ENCODE peak calls at places on chromosomes 5 and 9, in nine cellular contexts. S is right lobe of liver, B is lower lobe of right lung, K is heart left ventricle, U is MM.1S, Y is cardiac fibroblast, M is GM12865, X is lower leg skin, O is heart right ventricle. I is an unnamed sample.

GRCh38 chr9:111016046-111017026 is 21.9 kb downstream of the LPAR1 start:
- DNase-seq in K (no peak), U (no peak), S (no peak), O (no peak), B (no peak), M (peak), Y (peak), X (no peak), I (no peak)

GRCh38 chr5:142433526-142434321 is 108.9 kb upstream of the SPRY4 start:
- DNase-seq in O (no peak), X (peak), K (no peak), Y (peak), B (no peak), S (no peak), M (no peak), U (no peak), I (no peak)

GRCh38 chr5:13860176-13860575 is 84.3 kb downstream of the DNAH5 start:
- DNase-seq in S (no peak), K (no peak), U (no peak), Y (no peak), B (no peak), X (no peak), O (no peak), M (no peak), I (no peak)

GRCh38 chr5:38994329-38994927 is 79.8 kb downstream of the RICTOR start:
- DNase-seq in S (no peak), B (no peak), Y (peak), U (peak), X (no peak), O (peak), K (peak), M (no peak), I (no peak)

GRCh38 chr5:142883025-142883424 is 112.8 kb downstream of the ARHGAP26 start:
- DNase-seq in U (no peak), Y (peak), X (no peak), B (no peak), S (no peak), K (peak), O (peak), M (no peak), I (no peak)

GRCh38 chr9:6667633-6668280 is 22.2 kb upstream of the GLDC start:
- DNase-seq in X (no peak), U (peak), K (no peak), Y (peak), M (peak), S (no peak), O (no peak), B (no peak), I (no peak)

GRCh38 chr5:150209020-150209635 is 19.3 kb downstream of the SLC6A7 start:
- DNase-seq in B (peak), O (no peak), K (no peak), S (no peak), X (no peak), Y (peak), M (no peak), U (no peak), I (no peak)

GRCh38 chr5:43700591-43700990 is 97.6 kb downstream of the NNT start:
- DNase-seq in B (no peak), X (no peak), U (no peak), M (no peak), K (no peak), O (no peak), Y (no peak), S (no peak), I (no peak)

GRCh38 chr5:104412649-104413240 is 850.2 kb upstream of the NUDT12 start:
- DNase-seq in K (no peak), O (no peak), U (peak), M (peak), Y (peak), S (no peak), B (no peak), X (no peak), I (no peak)

GRCh38 chr9:86591472-86591871 is 237.3 kb upstream of the TUT7 start:
- DNase-seq in S (no peak), X (no peak), B (no peak), M (no peak), Y (no peak), U (no peak), K (no peak), O (no peak), I (no peak)

GRCh38 chr5:137498736-137499505 is at the start of gene SPOCK1:
- DNase-seq in U (peak), B (peak), S (peak), Y (peak), M (peak), O (peak), K (peak), X (peak), I (peak)

GRCh38 chr9:104808030-104808614 is 44.2 kb downstream of the NIPSNAP3B start:
- DNase-seq in K (peak), U (no peak), B (no peak), O (peak), S (no peak), Y (peak), X (no peak), M (no peak), I (no peak)

GRCh38 chr9:16543691-16544090 is 326.8 kb downstream of the BNC2 start:
- DNase-seq in X (no peak), U (no peak), K (no peak), B (no peak), Y (no peak), O (no peak), S (no peak), M (no peak), I (no peak)

GRCh38 chr9:81193362-81194339 is 495.7 kb downstream of the TLE1 start:
- DNase-seq in U (no peak), K (no peak), S (no peak), X (no peak), B (no peak), O (no peak), M (no peak), Y (no peak), I (no peak)

GRCh38 chr9:33007755-33008154 is 6.3 kb upstream of the APTX start:
- DNase-seq in B (no peak), M (no peak), U (no peak), Y (no peak), K (no peak), X (no peak), S (no peak), O (no peak), I (no peak)

GRCh38 chr9:129609486-129610192 is 11.3 kb downstream of the C9orf50 start:
- DNase-seq in M (peak), U (peak), O (peak), X (no peak), B (peak), Y (peak), K (peak), S (peak), I (peak)

GRCh38 chr5:137753227-137753985 is 757 bp downstream of the HNRNPA0 start:
- DNase-seq in X (peak), Y (no peak), M (peak), K (peak), U (peak), B (peak), O (peak), S (peak), I (peak)

GRCh38 chr5:36948041-36948440 is 71.5 kb downstream of the NIPBL start:
- DNase-seq in M (no peak), Y (peak), O (no peak), X (no peak), U (no peak), B (no peak), S (no peak), K (no peak), I (no peak)

GRCh38 chr9:68493953-68494541 is 46.6 kb downstream of the TMEM252 start:
- DNase-seq in S (no peak), K (no peak), O (no peak), Y (no peak), X (no peak), U (no peak), B (no peak), M (no peak), I (no peak)

GRCh38 chr5:177468329-177469058 is 4.9 kb downstream of the DBN1 start:
- DNase-seq in O (no peak), Y (peak), K (peak), M (no peak), U (no peak), X (no peak), B (no peak), S (no peak), I (no peak)

GRCh38 chr9:84141762-84142370 is 161.3 kb downstream of the RMI1 start:
- DNase-seq in M (no peak), K (no peak), S (no peak), O (no peak), U (no peak), Y (no peak), X (no peak), B (no peak), I (no peak)

GRCh38 chr5:55853271-55853670 is 2.1 kb downstream of the IL31RA start:
- DNase-seq in X (no peak), S (no peak), B (no peak), U (no peak), K (no peak), O (no peak), Y (no peak), M (no peak), I (no peak)

GRCh38 chr5:18720002-18720401 is 1085.7 kb downstream of the TAF11L14 start:
- DNase-seq in S (no peak), O (no peak), M (no peak), Y (no peak), U (no peak), B (no peak), K (no peak), X (no peak), I (no peak)

GRCh38 chr9:91338681-91339080 is 23.0 kb downstream of the AUH start:
- DNase-seq in S (no peak), Y (no peak), K (no peak), O (no peak), B (no peak), X (no peak), M (no peak), U (no peak), I (no peak)

GRCh38 chr5:56671571-56671970 is 143.8 kb upstream of the MAP3K1 start:
- DNase-seq in Y (no peak), K (no peak), M (no peak), O (no peak), B (no peak), S (no peak), U (no peak), X (no peak), I (no peak)

GRCh38 chr9:4923580-4924544 is 61.2 kb upstream of the JAK2 start:
- DNase-seq in U (peak), X (no peak), O (no peak), B (no peak), M (peak), K (no peak), S (no peak), Y (peak), I (no peak)

GRCh38 chr5:172010278-172010677 is 3.8 kb upstream of the FBXW11 start:
- DNase-seq in S (no peak), Y (peak), O (no peak), K (no peak), B (no peak), M (no peak), U (no peak), X (no peak), I (no peak)

GRCh38 chr5:150412319-150413175 is at the start of gene CD74:
- DNase-seq in X (peak), B (peak), M (peak), K (peak), Y (peak), U (peak), O (peak), S (peak), I (peak)

GRCh38 chr5:14655146-14655741 is 9.3 kb upstream of the OTULIN start:
- DNase-seq in B (no peak), X (no peak), K (no peak), O (no peak), M (no peak), U (no peak), S (no peak), Y (no peak), I (no peak)

GRCh38 chr9:95551406-95551805 is 34.6 kb upstream of the PTCH1 start:
- DNase-seq in M (peak), S (no peak), X (no peak), U (no peak), Y (no peak), K (no peak), B (no peak), O (no peak), I (no peak)

GRCh38 chr9:90296539-90296938 is 346.1 kb downstream of the DIRAS2 start:
- DNase-seq in X (no peak), B (no peak), U (no peak), O (no peak), M (no peak), Y (no peak), K (no peak), S (no peak), I (no peak)

GRCh38 chr9:90306118-90306517 is 336.5 kb downstream of the DIRAS2 start:
- DNase-seq in U (no peak), B (no peak), X (no peak), O (no peak), Y (no peak), M (no peak), K (no peak), S (no peak), I (no peak)

GRCh38 chr9:90303653-90304052 is 339.0 kb downstream of the DIRAS2 start:
- DNase-seq in U (no peak), B (no peak), O (no peak), Y (no peak), X (no peak), S (no peak), M (no peak), K (no peak), I (no peak)

GRCh38 chr9:90299963-90300362 is 342.7 kb downstream of the DIRAS2 start:
- DNase-seq in U (no peak), S (no peak), O (no peak), M (no peak), X (no peak), Y (no peak), K (no peak), B (no peak), I (no peak)

DNA sequence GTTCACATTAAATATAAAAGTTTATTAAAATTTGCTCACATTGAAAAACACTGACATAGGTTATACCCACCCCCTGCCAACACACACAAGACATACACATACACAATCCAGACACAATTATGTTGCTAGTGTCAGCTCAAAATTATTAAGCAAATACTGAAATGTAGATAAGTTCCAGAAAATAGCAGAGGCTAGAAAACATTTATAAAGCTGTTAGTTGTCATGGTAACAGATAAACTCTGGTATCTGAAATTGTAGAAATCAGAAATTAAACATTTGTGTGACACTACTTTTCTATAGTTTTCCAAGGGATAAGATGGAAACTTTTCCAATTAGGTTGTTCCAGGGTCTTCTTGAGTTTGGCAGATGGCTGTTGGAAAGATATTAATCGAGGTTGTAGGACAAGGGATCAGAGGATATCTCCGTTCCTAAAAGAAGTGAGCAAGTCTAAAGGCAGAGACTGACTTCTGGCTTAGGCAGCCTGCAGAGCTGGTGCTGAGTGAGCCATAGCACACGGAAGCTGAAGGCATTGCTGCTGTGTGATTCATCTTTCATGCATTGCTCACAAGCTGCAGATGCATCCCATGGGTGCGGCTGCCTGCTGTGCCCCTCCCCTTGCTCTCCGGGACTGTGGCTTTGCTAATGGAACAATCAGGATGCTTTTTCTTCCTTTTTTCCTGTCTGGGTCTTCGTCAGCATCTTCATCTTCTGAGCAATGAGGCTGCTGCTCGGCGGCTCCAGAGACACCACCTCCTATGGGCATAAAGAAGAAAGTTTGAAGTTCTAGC is 341.5 kb downstream of the DIRAS2 start:
- DNase-seq in U (no peak), M (no peak), Y (peak), B (no peak), X (no peak), O (peak), S (no peak), K (peak), I (no peak)
- TF ChIP-seq CTCF in U (no peak), M (no peak), Y (no peak), B (no peak), X (no peak), O (no peak), S (no peak), K (no peak), I (no peak)

GRCh38 chr9:124853605-124854143 is 414 bp downstream of the WDR38 start:
- DNase-seq in M (no peak), S (no peak), X (no peak), Y (no peak), B (no peak), O (no peak), U (no peak), K (no peak), I (no peak)
- H3K4me3 ChIP-seq in M (peak), S (peak), X (no peak), Y (peak), B (peak), O (peak), U (peak), K (peak), I (peak)

GRCh38 chr5:141349917-141350619 is at the start of gene PCDHGB1:
- DNase-seq in M (peak), K (peak), O (peak), B (no peak), U (peak), Y (peak), X (peak), S (no peak), I (no peak)
- TF ChIP-seq CTCF in M (peak), K (peak), O (peak), B (peak), U (peak), Y (peak), X (no peak), S (peak), I (no peak)

DNA sequence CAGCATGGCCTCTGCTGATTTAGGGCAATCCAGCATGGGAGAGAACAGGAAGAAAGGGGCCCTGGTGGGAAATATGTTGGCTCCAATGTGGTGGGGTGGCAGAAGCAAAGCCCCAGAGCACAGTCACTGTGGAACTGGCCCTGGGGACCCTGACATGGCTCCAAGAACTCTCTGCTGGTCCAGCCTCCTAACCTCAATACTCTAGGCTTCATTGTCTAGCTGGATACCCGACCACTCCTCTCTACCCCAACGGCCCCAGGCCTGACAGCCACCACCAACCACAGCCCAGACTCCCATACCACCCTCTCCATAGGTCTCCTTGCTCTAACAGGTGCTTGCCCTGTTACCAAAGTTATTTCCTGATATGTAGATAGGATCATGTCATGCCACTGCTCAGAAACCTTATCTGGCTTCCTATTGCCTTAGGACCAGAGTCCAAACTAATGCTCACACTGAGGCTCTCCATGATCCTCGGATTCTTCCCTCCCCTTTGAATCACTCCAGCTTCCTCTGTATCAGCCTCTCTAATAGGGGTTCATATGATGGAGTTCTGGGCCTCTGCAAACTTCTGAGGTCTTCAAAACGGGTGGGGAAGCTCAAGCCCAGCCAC is 12.9 kb downstream of the ACSL6 start:
- DNase-seq in U (no peak), Y (no peak), S (no peak), M (no peak), K (peak), O (no peak), X (no peak), B (peak), I (no peak)
- H3K4me3 ChIP-seq in U (no peak), Y (no peak), S (no peak), M (no peak), K (no peak), O (no peak), X (no peak), B (no peak), I (no peak)

DNA sequence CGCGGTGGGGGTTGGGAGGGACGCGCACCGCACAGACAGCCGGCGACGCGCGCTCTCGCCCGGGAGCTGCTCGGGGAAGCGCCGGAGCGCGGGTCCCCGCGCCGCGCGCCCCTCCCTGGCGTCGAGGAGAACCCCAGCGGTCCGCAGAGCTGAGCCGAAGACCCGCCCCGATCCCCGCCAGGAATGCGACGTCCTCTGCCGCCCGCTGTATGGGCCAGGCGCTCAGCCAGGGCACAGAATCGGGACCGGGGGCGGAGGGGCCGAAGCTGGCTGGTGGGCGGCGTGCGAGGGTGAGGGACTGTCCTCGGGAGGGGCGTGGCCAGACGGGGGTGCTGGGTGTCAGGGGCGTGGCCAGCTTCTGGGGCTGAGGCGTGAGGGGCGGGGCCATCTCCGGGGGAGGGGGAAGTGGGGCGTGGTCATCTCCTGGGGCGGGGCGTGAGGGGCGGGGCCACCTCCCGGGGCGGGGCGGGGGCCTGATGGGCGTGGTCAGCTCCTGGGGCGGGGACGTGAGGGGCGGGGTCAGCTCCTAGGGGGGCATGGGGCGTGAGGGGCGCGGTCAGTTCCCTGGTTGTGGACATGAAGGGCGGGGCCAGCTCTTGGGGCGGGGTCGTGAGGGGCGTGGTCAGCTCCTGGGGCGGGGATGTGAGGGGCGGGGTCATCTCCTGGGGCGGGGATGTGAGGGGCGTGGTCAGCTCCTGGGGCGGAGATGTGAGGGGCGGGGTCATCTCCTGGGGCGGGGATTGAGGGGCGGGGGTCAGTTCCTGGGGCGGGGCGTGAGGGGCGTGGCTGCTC is 965 bp downstream of the PTGDS start:
- DNase-seq in K (peak), U (no peak), Y (peak), M (peak), X (peak), S (peak), O (peak), B (peak), I (peak)
- TF ChIP-seq CTCF in K (no peak), U (no peak), Y (no peak), M (no peak), X (no peak), S (no peak), O (no peak), B (no peak), I (no peak)

GRCh38 chr5:90901263-90901662 is 342.7 kb downstream of the ADGRV1 start:
- DNase-seq in B (no peak), M (no peak), U (no peak), Y (no peak), S (no peak), O (no peak), K (no peak), X (no peak), I (no peak)

GRCh38 chr5:90902170-90902569 is 343.6 kb downstream of the ADGRV1 start:
- DNase-seq in Y (no peak), K (no peak), M (no peak), B (no peak), O (no peak), S (no peak), X (no peak), U (no peak), I (no peak)

GRCh38 chr5:90894866-90895420 is 336.3 kb downstream of the ADGRV1 start:
- DNase-seq in B (no peak), K (no peak), X (no peak), O (no peak), Y (no peak), M (no peak), U (no peak), S (no peak), I (no peak)

GRCh38 chr5:90899014-90899604 is 340.5 kb downstream of the ADGRV1 start:
- DNase-seq in M (no peak), S (peak), O (no peak), U (no peak), K (no peak), X (no peak), B (no peak), Y (no peak), I (no peak)

GRCh38 chr5:90898330-90899013 is 339.9 kb downstream of the ADGRV1 start:
- DNase-seq in O (no peak), S (no peak), M (no peak), Y (peak), K (no peak), B (no peak), U (no peak), X (no peak), I (no peak)
- H3K4me3 ChIP-seq in O (no peak), S (peak), M (no peak), Y (no peak), K (no peak), B (no peak), U (no peak), X (no peak), I (no peak)